ENCODE peak calls at places on chromosome 14, in six cellular contexts. B is transverse colon, N is stomach, Y is adrenal gland, M is suprapubic skin, E is IMR-90. O is an unnamed sample.

GRCh38 chr14:68979021-68979721 is at the start of gene ACTN1:
- DNase-seq in M (peak; percentile 94), N (peak; percentile 94), E (peak; percentile 97), B (peak; percentile 91), Y (peak; percentile 97), O (peak; percentile 94)

GRCh38 chr14:90444077-90444696 is 47.4 kb downstream of the CALM1 start:
- DNase-seq in Y (no peak), M (peak; percentile 39), B (no peak), N (no peak), E (no peak), O (peak; percentile 63)

GRCh38 chr14:103496776-103497175 is 25.9 kb downstream of the CKB start:
- DNase-seq in E (peak; percentile 33), N (no peak), M (peak; percentile 17), B (no peak), Y (no peak), O (no peak)

GRCh38 chr14:82009076-82009475 is 475.4 kb upstream of the SEL1L start:
- DNase-seq in N (no peak), E (no peak), B (no peak), Y (peak; percentile 4), M (no peak), O (no peak)

GRCh38 chr14:80047761-80048160 is 163.5 kb downstream of the DIO2 start:
- DNase-seq in Y (no peak), B (no peak), N (no peak), M (no peak), E (no peak), O (no peak)

GRCh38 chr14:30681752-30682355 is 59.7 kb downstream of the SCFD1 start:
- DNase-seq in E (peak; percentile 14), N (no peak), B (no peak), Y (no peak), M (no peak), O (no peak)

GRCh38 chr14:88164906-88165534 is 158.0 kb downstream of the KCNK10 start:
- DNase-seq in Y (no peak), M (no peak), E (no peak), N (no peak), B (no peak), O (no peak)

GRCh38 chr14:54348923-54349615 is 47.7 kb upstream of the CDKN3 start:
- DNase-seq in E (peak; percentile 23), M (no peak), N (no peak), Y (peak; percentile 20), B (no peak), O (no peak)

GRCh38 chr14:54572316-54572715 is 5.4 kb downstream of the SAMD4A start:
- DNase-seq in B (no peak), E (no peak), Y (no peak), M (no peak), N (no peak), O (no peak)

GRCh38 chr14:55780156-55780946 is 200.3 kb downstream of the KTN1 start:
- DNase-seq in M (no peak), E (peak; percentile 33), N (peak; percentile 78), B (no peak), Y (peak; percentile 43), O (no peak)

GRCh38 chr14:20760950-20761349 is 7.3 kb upstream of the EDDM3B start:
- DNase-seq in B (no peak), N (no peak), M (no peak), E (no peak), Y (no peak), O (no peak)

GRCh38 chr14:23125933-23126524 is 7.0 kb upstream of the CEBPE start:
- DNase-seq in N (no peak), B (no peak), M (no peak), Y (no peak), E (no peak), O (no peak)

GRCh38 chr14:57533214-57533613 is 39.6 kb upstream of the CCDC198 start:
- DNase-seq in B (no peak), E (no peak), N (no peak), Y (peak; percentile 28), M (no peak), O (no peak)

GRCh38 chr14:101031186-101031585 is 127.7 kb upstream of the RTL1 start:
- DNase-seq in Y (no peak), N (no peak), B (no peak), M (peak; percentile 46), E (no peak), O (peak; percentile 54)

GRCh38 chr14:54105898-54106297 is 149.3 kb upstream of the BMP4 start:
- DNase-seq in N (peak; percentile 58), E (no peak), B (no peak), M (no peak), Y (no peak), O (no peak)

DNA sequence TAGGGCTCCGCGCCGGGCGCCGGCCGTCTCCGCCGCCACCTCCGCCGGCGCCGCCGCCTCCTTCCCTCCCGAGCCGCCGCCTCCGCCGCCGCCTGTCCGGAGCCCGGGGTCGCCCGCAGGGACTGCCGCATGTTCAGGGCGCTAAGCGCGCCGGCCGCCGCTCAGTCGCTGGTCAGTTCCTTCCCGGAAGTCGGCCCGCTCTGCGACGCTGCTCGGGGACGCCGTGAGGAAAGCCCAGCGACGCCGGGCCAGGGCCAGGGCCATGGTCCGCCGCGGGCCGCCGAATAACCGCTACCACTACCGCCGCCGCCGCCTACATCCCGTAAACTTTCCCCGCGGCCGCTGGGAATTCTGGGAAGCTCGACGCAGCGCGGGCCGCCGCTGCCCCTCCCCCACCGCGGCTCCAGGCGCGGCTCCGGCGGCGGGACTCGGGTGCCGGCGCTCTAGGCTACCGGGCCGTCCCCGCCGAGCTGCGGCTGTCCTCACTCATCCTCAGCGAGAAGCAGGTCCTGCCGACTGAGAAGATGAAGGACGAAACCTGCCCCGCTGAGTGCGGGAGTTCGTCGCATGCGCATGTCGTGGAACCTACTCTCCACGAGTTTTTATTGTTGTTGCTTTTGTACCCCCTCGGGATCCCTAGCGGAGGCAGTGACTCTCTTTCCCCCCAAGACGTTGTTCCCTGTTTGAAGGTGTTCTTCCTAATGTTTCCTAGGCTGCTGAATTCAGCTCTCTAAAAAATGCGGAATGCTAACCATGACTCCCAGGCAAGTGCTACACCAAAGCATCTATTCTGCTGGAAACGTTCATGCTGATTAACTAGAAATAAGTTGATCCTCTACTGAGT is at the start of gene SAV1:
- DNase-seq in B (peak; percentile 87), N (peak; percentile 84), Y (peak; percentile 86), M (peak; percentile 86), E (peak; percentile 87), O (peak; percentile 95)
- TF ChIP-seq POLR2A in B (peak; percentile 88), N (no peak), Y (peak; percentile 97), M (peak; percentile 93), E (peak; percentile 98), O (no peak)

GRCh38 chr14:91867316-91867988 is at the start of gene TC2N:
- DNase-seq in Y (no peak), M (no peak), N (no peak), E (no peak), B (no peak), O (no peak)
- H3K4me1 ChIP-seq in Y (no peaks in the 10 kb centered on the region), M (peaks cover 7% of the 10 kb centered on the region), N (peaks cover 25% of the 10 kb centered on the region), E (peaks cover 8% of the 10 kb centered on the region), B (peaks cover 10% of the 10 kb centered on the region), O (peaks cover 15% of the 10 kb centered on the region)

GRCh38 chr14:24438198-24439095 is 4.1 kb downstream of the SDR39U1 start:
- DNase-seq in E (no peak), N (no peak), M (peak; percentile 52), B (no peak), Y (no peak), O (no peak)
- H3K27ac ChIP-seq in E (no peak overlapping the region), N (no peak overlapping the region), M (no peak overlapping the region), B (no peak overlapping the region), Y (peak overlapping the region; percentile 89), O (no peak overlapping the region)

GRCh38 chr14:45253070-45253753 is at the start of gene MIS18BP1:
- DNase-seq in Y (peak; percentile 98), B (peak; percentile 97), E (peak; percentile 95), N (peak; percentile 96), M (peak; percentile 96), O (peak; percentile 99)
- TF ChIP-seq POLR2A in Y (peak; percentile 71), B (peak; percentile 82), E (peak; percentile 36), N (no peak), M (peak; percentile 37), O (peak; percentile 54)